ENCODE peak calls at places on chromosomes 5 and 9, in seven cellular contexts. One of them, this sample, is unnamed.

GRCh38 chr5:127056896-127057295 is 16.4 kb downstream of the C5orf63 start:
- DNase-seq in RPMI7951: no peak
- DNase-seq in glomerular endothelial cell: no peak
- DNase-seq in fibroblast of mammary gland: no peak
- DNase-seq in activated CD4-positive, alpha-beta memory T cell treated with anti-CD3 and anti-CD28 coated beads for 36 hours: no peak
- DNase-seq in neural crest cell: no peak
- DNase-seq in stimulated activated CD4-positive, alpha-beta T cell treated with anti-CD3 and anti-CD28 coated beads, TNF-alpha, amount 100 ng/mL, for 24 hours: no peak
- DNase-seq in this sample: no peak

GRCh38 chr9:37984672-37985611 is 81.0 kb upstream of the SLC25A51 start:
- DNase-seq in RPMI7951: peak
- DNase-seq in fibroblast of mammary gland: peak
- DNase-seq in glomerular endothelial cell: no peak
- DNase-seq in neural crest cell: no peak
- DNase-seq in stimulated activated CD4-positive, alpha-beta T cell treated with anti-CD3 and anti-CD28 coated beads, TNF-alpha, amount 100 ng/mL, for 24 hours: no peak
- DNase-seq in activated CD4-positive, alpha-beta memory T cell treated with anti-CD3 and anti-CD28 coated beads for 36 hours: no peak
- DNase-seq in this sample: no peak

GRCh38 chr9:127360205-127360604 is 36.8 kb upstream of the SLC2A8 start:
- DNase-seq in activated CD4-positive, alpha-beta memory T cell treated with anti-CD3 and anti-CD28 coated beads for 36 hours: no peak
- DNase-seq in neural crest cell: no peak
- DNase-seq in RPMI7951: no peak
- DNase-seq in fibroblast of mammary gland: peak
- DNase-seq in stimulated activated CD4-positive, alpha-beta T cell treated with anti-CD3 and anti-CD28 coated beads, TNF-alpha, amount 100 ng/mL, for 24 hours: no peak
- DNase-seq in glomerular endothelial cell: no peak
- DNase-seq in this sample: no peak

GRCh38 chr5:95241635-95242034 is 43.3 kb downstream of the MCTP1 start:
- DNase-seq in glomerular endothelial cell: no peak
- DNase-seq in RPMI7951: no peak
- DNase-seq in activated CD4-positive, alpha-beta memory T cell treated with anti-CD3 and anti-CD28 coated beads for 36 hours: no peak
- DNase-seq in neural crest cell: no peak
- DNase-seq in fibroblast of mammary gland: no peak
- DNase-seq in stimulated activated CD4-positive, alpha-beta T cell treated with anti-CD3 and anti-CD28 coated beads, TNF-alpha, amount 100 ng/mL, for 24 hours: no peak
- DNase-seq in this sample: no peak

GRCh38 chr5:160092960-160093701 is 26.1 kb downstream of the PWWP2A start:
- DNase-seq in activated CD4-positive, alpha-beta memory T cell treated with anti-CD3 and anti-CD28 coated beads for 36 hours: no peak
- DNase-seq in RPMI7951: no peak
- DNase-seq in glomerular endothelial cell: no peak
- DNase-seq in fibroblast of mammary gland: no peak
- DNase-seq in stimulated activated CD4-positive, alpha-beta T cell treated with anti-CD3 and anti-CD28 coated beads, TNF-alpha, amount 100 ng/mL, for 24 hours: no peak
- DNase-seq in neural crest cell: no peak
- DNase-seq in this sample: no peak

GRCh38 chr5:96896806-96897205 is 20.5 kb downstream of the ERAP2 start:
- DNase-seq in stimulated activated CD4-positive, alpha-beta T cell treated with anti-CD3 and anti-CD28 coated beads, TNF-alpha, amount 100 ng/mL, for 24 hours: no peak
- DNase-seq in glomerular endothelial cell: no peak
- DNase-seq in RPMI7951: no peak
- DNase-seq in neural crest cell: no peak
- DNase-seq in activated CD4-positive, alpha-beta memory T cell treated with anti-CD3 and anti-CD28 coated beads for 36 hours: peak
- DNase-seq in fibroblast of mammary gland: no peak
- DNase-seq in this sample: no peak

GRCh38 chr5:138603521-138603920 is 28.3 kb upstream of the HSPA9 start:
- DNase-seq in neural crest cell: no peak
- DNase-seq in RPMI7951: peak
- DNase-seq in glomerular endothelial cell: no peak
- DNase-seq in stimulated activated CD4-positive, alpha-beta T cell treated with anti-CD3 and anti-CD28 coated beads, TNF-alpha, amount 100 ng/mL, for 24 hours: no peak
- DNase-seq in fibroblast of mammary gland: no peak
- DNase-seq in activated CD4-positive, alpha-beta memory T cell treated with anti-CD3 and anti-CD28 coated beads for 36 hours: peak
- DNase-seq in this sample: no peak

GRCh38 chr5:141521244-141521781 is 32.4 kb downstream of the PCDHGC5 start:
- DNase-seq in RPMI7951: peak
- DNase-seq in activated CD4-positive, alpha-beta memory T cell treated with anti-CD3 and anti-CD28 coated beads for 36 hours: no peak
- DNase-seq in glomerular endothelial cell: peak
- DNase-seq in fibroblast of mammary gland: peak
- DNase-seq in stimulated activated CD4-positive, alpha-beta T cell treated with anti-CD3 and anti-CD28 coated beads, TNF-alpha, amount 100 ng/mL, for 24 hours: no peak
- DNase-seq in neural crest cell: no peak
- DNase-seq in this sample: peak

GRCh38 chr5:4453650-4454049 is 686.5 kb upstream of the ADAMTS16 start:
- DNase-seq in glomerular endothelial cell: no peak
- DNase-seq in stimulated activated CD4-positive, alpha-beta T cell treated with anti-CD3 and anti-CD28 coated beads, TNF-alpha, amount 100 ng/mL, for 24 hours: no peak
- DNase-seq in activated CD4-positive, alpha-beta memory T cell treated with anti-CD3 and anti-CD28 coated beads for 36 hours: no peak
- DNase-seq in RPMI7951: no peak
- DNase-seq in fibroblast of mammary gland: no peak
- DNase-seq in neural crest cell: no peak
- DNase-seq in this sample: no peak

GRCh38 chr5:139926797-139927503 is 116.1 kb downstream of the NRG2 start:
- DNase-seq in neural crest cell: no peak
- DNase-seq in fibroblast of mammary gland: no peak
- DNase-seq in stimulated activated CD4-positive, alpha-beta T cell treated with anti-CD3 and anti-CD28 coated beads, TNF-alpha, amount 100 ng/mL, for 24 hours: no peak
- DNase-seq in glomerular endothelial cell: no peak
- DNase-seq in activated CD4-positive, alpha-beta memory T cell treated with anti-CD3 and anti-CD28 coated beads for 36 hours: no peak
- DNase-seq in RPMI7951: no peak
- DNase-seq in this sample: no peak

This sample was measured in LoVo.